ENCODE peak calls at places on chromosome 17, in nine cellular contexts. W, K, A, N, Y, D, P, I and L are unnamed samples.

GRCh38 chr17:81252336-81253329 is 13.5 kb downstream of the NDUFAF8 start:
- DNase-seq in Y (no peak), W (no peak), I (no peak), A (no peak), P (no peak), N (no peak), D (no peak), K (peak; percentile 13), L (no peak)

GRCh38 chr17:48181653-48182052 is 74.1 kb downstream of the SNX11 start:
- DNase-seq in P (no peak), W (no peak), I (no peak), A (peak; percentile 70), N (peak; percentile 21), K (no peak), Y (no peak), D (no peak), L (peak; percentile 50)

GRCh38 chr17:64155751-64156544 is 26.0 kb upstream of the ERN1 start:
- DNase-seq in D (no peak), W (no peak), A (no peak), P (no peak), I (no peak), N (no peak), K (peak; percentile 73), Y (peak; percentile 57), L (peak; percentile 67)

GRCh38 chr17:74852237-74853047 is 7.2 kb downstream of the GRIN2C start:
- DNase-seq in P (peak; percentile 25), W (peak; percentile 80), Y (no peak), D (no peak), I (peak; percentile 49), N (peak; percentile 76), K (no peak), A (peak; percentile 98), L (no peak)

GRCh38 chr17:32746698-32747097 is 130.2 kb downstream of the MYO1D start:
- DNase-seq in K (no peak), I (no peak), A (no peak), Y (no peak), W (no peak), D (no peak), N (no peak), P (no peak), L (no peak)

GRCh38 chr17:67054608-67055007 is 10.3 kb downstream of the CACNG1 start:
- DNase-seq in I (no peak), K (no peak), W (no peak), N (no peak), D (no peak), P (no peak), A (no peak), Y (no peak), L (no peak)

GRCh38 chr17:82236142-82236971 is 7.5 kb downstream of the SLC16A3 start:
- DNase-seq in P (peak; percentile 57), A (peak; percentile 87), Y (no peak), W (peak; percentile 68), N (peak; percentile 87), I (peak; percentile 70), D (no peak), K (peak; percentile 67), L (peak; percentile 99)

GRCh38 chr17:7001562-7001961 is 5.7 kb downstream of the ALOX12 start:
- DNase-seq in P (no peak), D (no peak), K (no peak), I (peak; percentile 32), W (no peak), N (no peak), Y (no peak), A (peak; percentile 76), L (no peak)

GRCh38 chr17:45428954-45429337 is 3.7 kb downstream of the ARHGAP27 start:
- DNase-seq in I (no peak), P (peak; percentile 51), A (no peak), Y (no peak), D (no peak), W (no peak), K (no peak), N (no peak), L (no peak)
- H3K27ac ChIP-seq in I (no peak overlapping the region), P (peak overlapping the region; percentile 77), A (no peak overlapping the region), Y (no peak overlapping the region), D (no peak overlapping the region), W (no peak overlapping the region), K (no peak overlapping the region), N (no peak overlapping the region), L (no peak overlapping the region)

GRCh38 chr17:40287159-40287493 is 553 bp upstream of the CDC6 start:
- DNase-seq in N (no peak), K (no peak), P (no peak), D (no peak), I (no peak), A (no peak), Y (no peak), W (no peak), L (no peak)

GRCh38 chr17:40290629-40291296 is 3.1 kb downstream of the CDC6 start:
- DNase-seq in Y (peak; percentile 48), N (peak; percentile 86), K (no peak), D (peak; percentile 88), A (no peak), I (peak; percentile 52), W (no peak), P (peak; percentile 44), L (peak; percentile 49)

GRCh38 chr17:40284085-40284713 is 3.5 kb upstream of the CDC6 start:
- DNase-seq in K (no peak), N (peak; percentile 66), I (no peak), D (no peak), P (no peak), A (no peak), Y (no peak), W (no peak), L (peak; percentile 65)

GRCh38 chr17:40286473-40286872 is 1.2 kb upstream of the CDC6 start:
- DNase-seq in W (no peak), I (no peak), K (no peak), D (no peak), A (no peak), N (no peak), Y (no peak), P (no peak), L (no peak)

DNA sequence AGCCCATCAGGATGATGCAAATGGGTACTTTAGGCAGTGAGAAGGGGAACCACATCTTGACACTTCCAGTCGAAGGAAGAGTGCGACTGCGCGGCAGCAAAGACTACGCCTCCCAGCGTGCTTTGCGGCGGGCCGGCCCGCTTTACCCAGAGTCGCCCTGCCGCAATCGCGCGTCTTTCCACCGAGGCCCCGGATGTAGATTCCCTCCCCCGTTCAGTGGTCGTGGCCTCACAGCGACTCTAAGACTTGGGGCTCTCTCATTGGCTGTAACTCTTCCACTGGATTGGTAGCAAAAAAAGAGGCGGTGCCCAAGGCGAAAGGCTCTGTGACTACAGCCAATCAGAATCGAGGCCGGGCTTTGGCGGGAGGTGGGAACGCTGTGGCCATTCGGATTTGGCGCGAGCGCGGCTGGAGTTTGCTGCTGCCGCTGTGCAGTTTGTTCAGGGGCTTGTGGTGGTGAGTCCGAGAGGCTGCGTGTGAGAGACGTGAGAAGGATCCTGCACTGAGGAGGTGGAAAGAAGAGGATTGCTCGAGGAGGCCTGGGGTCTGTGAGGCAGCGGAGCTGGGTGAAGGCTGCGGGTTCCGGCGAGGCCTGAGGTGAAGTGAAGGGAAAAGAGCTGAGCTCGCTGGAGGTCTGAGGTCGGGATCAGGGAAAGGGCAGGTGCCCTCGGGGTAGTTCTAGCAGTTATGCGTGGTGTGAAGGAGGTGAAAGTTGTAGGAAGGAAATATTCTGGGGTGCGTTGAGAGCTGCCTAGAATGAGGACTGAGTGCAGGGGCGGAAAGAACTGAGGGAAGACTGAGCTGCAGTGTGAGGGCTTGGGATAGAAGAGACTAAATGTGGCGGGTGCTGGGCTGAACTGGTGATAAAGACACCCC is at the start of gene CDC6:
- DNase-seq in K (peak; percentile 97), D (peak; percentile 97), P (peak; percentile 97), A (peak; percentile 100), Y (peak; percentile 99), W (peak; percentile 99), N (peak; percentile 99), I (peak; percentile 99), L (peak; percentile 99)
- H3K27ac ChIP-seq in K (no peak within 1 kb of the TSS), D (peak within 1 kb of the TSS; percentile 4), P (peak within 1 kb of the TSS; percentile 43), A (peak within 1 kb of the TSS; percentile 62), Y (peak within 1 kb of the TSS; percentile 30), W (peak within 1 kb of the TSS; percentile 80), N (no peak within 1 kb of the TSS), I (peak within 1 kb of the TSS; percentile 60), L (peak within 1 kb of the TSS; percentile 76)

DNA sequence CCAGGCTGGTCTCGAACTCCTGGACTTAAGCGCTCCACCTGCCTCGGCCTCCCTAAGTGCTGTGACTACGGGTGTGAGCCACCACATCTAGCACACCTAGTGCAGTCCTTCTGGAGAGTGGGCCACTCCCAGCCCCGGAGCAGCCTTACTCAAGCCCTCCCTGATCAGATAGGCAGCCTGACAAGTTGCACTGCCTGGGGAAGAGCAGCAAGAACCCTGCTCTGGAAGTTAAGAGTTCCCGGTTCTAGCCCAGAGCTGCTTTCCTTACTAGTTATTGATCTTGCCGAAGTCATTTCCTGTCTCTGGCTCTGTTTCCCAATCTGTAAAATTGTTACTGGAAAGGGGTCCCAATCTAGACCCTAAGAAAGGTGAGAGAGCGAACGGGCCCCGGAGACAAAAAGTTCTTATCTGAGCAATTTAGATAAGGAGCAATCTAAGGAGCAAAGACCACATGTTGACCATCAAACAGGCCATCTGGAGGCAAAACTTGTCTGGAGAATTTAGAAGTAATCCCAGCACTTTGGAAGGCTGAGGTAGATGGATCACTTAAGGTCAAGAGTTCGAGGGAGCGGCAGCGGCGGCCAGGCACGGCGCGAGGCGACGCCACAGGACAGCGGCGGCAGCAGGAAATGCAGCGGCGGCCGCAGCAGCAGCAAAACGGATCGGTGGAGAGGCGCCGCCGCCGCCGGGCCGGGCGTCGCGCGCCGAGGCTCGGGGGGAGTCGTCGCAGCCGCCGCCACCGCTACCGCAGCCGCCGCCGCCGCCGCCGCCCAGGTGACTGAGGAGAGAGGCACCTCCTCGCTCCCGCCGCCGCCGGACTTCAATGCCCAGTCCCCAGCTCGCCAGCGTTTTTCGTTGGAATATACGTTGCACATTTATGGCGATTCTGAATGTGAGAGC is 4.3 kb upstream of the NAGLU start:
- DNase-seq in D (no peak), N (peak; percentile 86), A (peak; percentile 77), P (peak; percentile 68), I (peak; percentile 49), W (no peak), K (peak; percentile 77), Y (peak; percentile 61), L (no peak)
- H3K27ac ChIP-seq in D (no peak overlapping the region), N (peak overlapping the region; percentile 83), A (no peak overlapping the region), P (peak overlapping the region; percentile 77), I (no peak overlapping the region), W (no peak overlapping the region), K (peak overlapping the region; percentile 72), Y (peak overlapping the region; percentile 89), L (no peak overlapping the region)

GRCh38 chr17:43531082-43531378 is 15.1 kb downstream of the ETV4 start:
- DNase-seq in K (no peak), W (no peak), I (no peak), P (no peak), A (no peak), Y (no peak), N (no peak), D (no peak), L (no peak)

GRCh38 chr17:43528988-43529814 is 16.9 kb downstream of the ETV4 start:
- DNase-seq in W (no peak), P (no peak), K (no peak), D (no peak), A (no peak), N (no peak), I (no peak), Y (no peak), L (no peak)

GRCh38 chr17:43530303-43531081 is 15.6 kb downstream of the ETV4 start:
- DNase-seq in I (no peak), W (peak; percentile 80), N (peak; percentile 93), Y (peak; percentile 35), K (peak; percentile 60), D (peak; percentile 90), A (peak; percentile 100), P (no peak), L (peak; percentile 100)

GRCh38 chr17:43528319-43528987 is 17.7 kb downstream of the ETV4 start:
- DNase-seq in W (no peak), Y (no peak), N (no peak), K (peak; percentile 55), P (no peak), A (no peak), I (no peak), D (no peak), L (no peak)

GRCh38 chr17:43529977-43530302 is 16.2 kb downstream of the ETV4 start:
- DNase-seq in K (no peak), Y (no peak), I (no peak), A (no peak), W (no peak), D (no peak), N (no peak), P (no peak), L (no peak)
- H3K27ac ChIP-seq in K (peak overlapping the region; percentile 67), Y (peak overlapping the region; percentile 25), I (no peak overlapping the region), A (peak overlapping the region; percentile 63), W (no peak overlapping the region), D (peak overlapping the region; percentile 94), N (peak overlapping the region; percentile 76), P (no peak overlapping the region), L (peak overlapping the region; percentile 84)